ENCODE peak calls at places on chromosomes 13 and 19, in five cellular contexts. N is HCT116, G is transverse colon, E is upper lobe of left lung, T is stomach. Q is an unnamed sample.

GRCh38 chr19:54180691-54181091 is 7.7 kb upstream of the TMC4 start:
- DNase-seq in E (peak; percentile 81), G (no peak), N (no peak), T (no peak), Q (no peak)

GRCh38 chr13:47859129-47859528 is 141.9 kb downstream of the SUCLA2 start:
- DNase-seq in G (no peak), N (no peak), T (no peak), E (no peak), Q (no peak)

GRCh38 chr13:29935309-29935981 is 85.0 kb upstream of the UBL3 start:
- DNase-seq in E (no peak), T (peak; percentile 48), G (peak; percentile 51), N (no peak), Q (peak; percentile 50)

GRCh38 chr19:23283925-23284324 is 33.7 kb upstream of the ZNF724 start:
- DNase-seq in G (peak; percentile 74), N (peak; percentile 18), T (peak; percentile 50), E (no peak), Q (no peak)

GRCh38 chr13:112783135-112783945 is 93.5 kb downstream of the ATP11A start:
- DNase-seq in N (no peak), G (no peak), T (peak; percentile 23), E (no peak), Q (no peak)

GRCh38 chr13:27302643-27303262 is 32.1 kb downstream of the RASL11A start:
- DNase-seq in E (no peak), T (no peak), N (no peak), G (no peak), Q (no peak)

GRCh38 chr13:25874907-25875306 is 176.9 kb downstream of the SHISA2 start:
- DNase-seq in N (no peak), G (peak; percentile 26), E (no peak), T (no peak), Q (no peak)

GRCh38 chr13:72634859-72635258 is 92.6 kb downstream of the MZT1 start:
- DNase-seq in T (no peak), E (no peak), N (no peak), G (no peak), Q (no peak)

GRCh38 chr13:76854894-76855293 is 31.3 kb downstream of the KCTD12 start:
- DNase-seq in T (no peak), N (no peak), G (no peak), E (no peak), Q (no peak)

GRCh38 chr19:6800991-6801396 is 28.5 kb downstream of the VAV1 start:
- DNase-seq in G (no peak), T (no peak), E (no peak), N (peak; percentile 39), Q (no peak)

GRCh38 chr19:58229255-58229639 is 533 bp downstream of the ZNF544 start:
- DNase-seq in N (no peak), G (no peak), T (no peak), E (peak; percentile 58), Q (no peak)

GRCh38 chr19:15129856-15130580 is 22.8 kb downstream of the SYDE1 start:
- DNase-seq in T (no peak), N (peak; percentile 16), G (no peak), E (no peak), Q (no peak)

GRCh38 chr13:33452873-33453558 is 167.5 kb upstream of the STARD13 start:
- DNase-seq in G (no peak), T (no peak), E (no peak), N (no peak), Q (no peak)

GRCh38 chr19:51129716-51130115 is 5.0 kb downstream of the SIGLEC9 start:
- DNase-seq in G (no peak), E (no peak), N (no peak), T (no peak), Q (no peak)

GRCh38 chr19:31515931-31516330 is 166.7 kb upstream of the TSHZ3 start:
- DNase-seq in E (peak; percentile 38), T (no peak), G (no peak), N (no peak), Q (no peak)

GRCh38 chr13:99067160-99067985 is 89.5 kb upstream of the DOCK9 start:
- DNase-seq in N (peak; percentile 70), E (no peak), T (no peak), G (no peak), Q (no peak)

GRCh38 chr13:51523082-51523518 is 61.2 kb upstream of the WDFY2 start:
- DNase-seq in T (no peak), E (no peak), G (peak; percentile 12), N (no peak), Q (no peak)

GRCh38 chr13:75153834-75154233 is 328.1 kb downstream of the TBC1D4 start:
- DNase-seq in T (no peak), N (no peak), E (no peak), G (no peak), Q (no peak)

GRCh38 chr13:87678353-87678752 is 7.2 kb downstream of the SLITRK5 start:
- DNase-seq in T (no peak), G (no peak), E (no peak), N (no peak), Q (no peak)

GRCh38 chr19:19064811-19065745 is 1.3 kb downstream of the SLC25A42 start:
- DNase-seq in N (no peak), E (peak; percentile 76), T (no peak), G (peak; percentile 36), Q (no peak)

GRCh38 chr19:19315444-19315843 is 4.9 kb downstream of the SUGP1 start:
- DNase-seq in N (no peak), E (no peak), T (no peak), G (no peak), Q (no peak)

GRCh38 chr13:40344270-40345148 is 321.9 kb downstream of the FOXO1 start:
- DNase-seq in T (no peak), G (peak; percentile 38), N (no peak), E (no peak), Q (no peak)

GRCh38 chr13:89402211-89402610 is 1731.0 kb downstream of the SLITRK5 start:
- DNase-seq in T (no peak), N (no peak), G (no peak), E (no peak), Q (no peak)

DNA sequence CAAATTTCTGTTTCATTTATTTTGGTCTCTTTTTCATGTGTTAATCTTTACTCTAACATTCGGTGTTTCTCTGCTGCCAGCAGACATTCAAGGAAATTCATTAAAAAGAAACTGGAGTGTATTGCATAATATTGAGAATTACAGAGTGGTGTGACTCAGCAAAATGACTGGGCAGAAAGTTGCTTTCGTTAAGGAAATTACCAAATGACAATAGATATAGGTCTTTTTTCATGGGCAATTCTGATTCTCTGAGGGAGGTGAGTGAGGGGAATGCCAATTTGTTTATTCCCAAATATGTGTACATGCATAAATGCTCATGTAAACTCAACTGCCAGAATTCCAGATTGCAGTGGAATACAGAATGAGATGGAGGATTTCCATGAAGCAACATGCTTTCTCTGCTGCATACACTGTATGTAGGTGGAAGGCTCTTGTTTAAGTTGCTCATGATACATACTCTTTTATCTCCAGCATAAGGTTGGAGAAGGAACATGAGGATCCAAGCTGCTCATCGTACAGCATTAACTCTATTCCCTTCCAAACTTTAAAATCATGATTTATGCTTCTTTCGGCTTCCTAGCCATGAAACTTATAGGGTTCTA is 1730.1 kb downstream of the SLITRK5 start:
- DNase-seq in G (no peak), T (no peak), E (no peak), N (no peak), Q (no peak)
- TF ChIP-seq POLR2AphosphoS5 in G (no peak), T (no peak), E (no peak), N (no peak), Q (no peak)

GRCh38 chr19:310781-311496 is 19.7 kb upstream of the PLPP2 start:
- DNase-seq in G (no peak), E (no peak), T (peak; percentile 18), N (no peak), Q (no peak)
- TF ChIP-seq POLR2AphosphoS5 in G (no peak), E (no peak), T (no peak), N (no peak), Q (no peak)

DNA sequence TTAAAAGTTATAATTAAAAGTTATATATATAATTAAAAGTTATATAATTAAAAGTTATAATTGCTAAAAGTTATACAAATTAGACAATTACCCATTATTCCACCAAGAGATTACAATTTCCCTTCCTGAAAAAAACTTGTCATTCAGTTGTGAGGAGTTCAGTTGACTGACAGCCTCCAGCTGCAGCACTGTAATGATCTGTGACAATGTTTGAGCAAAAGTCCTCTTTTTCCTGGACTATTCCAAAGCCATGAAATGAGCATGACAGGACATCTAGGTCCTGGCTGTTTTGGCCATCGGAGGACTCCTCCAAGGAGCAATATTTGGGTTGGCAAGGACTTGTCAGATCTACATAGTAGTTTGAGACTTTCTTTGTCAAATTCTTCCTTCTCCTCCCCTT is 258.7 kb upstream of the EDNRB start:
- DNase-seq in G (no peak), N (no peak), E (no peak), T (no peak), Q (no peak)
- TF ChIP-seq POLR2AphosphoS5 in G (no peak), N (no peak), E (no peak), T (no peak), Q (no peak)

GRCh38 chr19:36114763-36115452 is at the start of gene POLR2I:
- DNase-seq in G (peak; percentile 99), N (peak; percentile 99), E (peak; percentile 97), T (peak; percentile 99), Q (peak; percentile 97)
- TF ChIP-seq POLR2AphosphoS5 in G (peak; percentile 96), N (peak; percentile 84), E (peak; percentile 39), T (peak; percentile 84), Q (peak; percentile 42)

DNA sequence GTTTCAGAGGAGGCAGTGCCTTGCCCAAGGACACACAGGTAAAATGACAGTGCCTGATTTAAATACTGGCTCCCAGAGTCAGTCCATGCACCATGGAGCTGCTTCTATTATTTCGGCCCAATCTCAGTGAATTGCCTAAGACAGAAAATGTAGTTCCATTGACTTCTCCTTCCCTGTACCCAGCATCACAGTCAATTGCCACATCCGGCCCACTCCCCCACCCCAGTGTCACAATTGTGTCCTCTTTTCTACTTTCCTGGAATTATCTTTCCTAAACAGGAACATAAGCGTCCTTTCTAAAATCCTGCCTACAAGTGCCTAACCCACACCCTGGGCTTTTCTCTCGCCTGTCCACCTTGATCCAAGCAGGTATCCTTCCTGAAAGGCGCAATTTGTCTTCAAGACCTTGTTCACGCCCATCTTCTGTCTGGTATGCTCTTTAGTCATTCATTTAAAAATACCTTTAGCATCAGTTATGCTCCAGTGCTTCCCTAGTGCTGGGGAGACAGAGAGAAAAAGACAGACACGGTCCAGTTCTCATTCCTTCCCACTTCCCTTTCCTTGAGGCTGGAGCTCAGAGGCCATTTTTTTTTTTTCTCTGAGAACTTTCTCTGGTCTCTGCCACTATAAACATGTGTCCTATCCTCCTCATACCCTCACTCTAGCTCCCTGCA is 411.4 kb downstream of the LIG4 start:
- DNase-seq in E (no peak), T (no peak), G (no peak), N (no peak), Q (no peak)
- TF ChIP-seq POLR2AphosphoS5 in E (no peak), T (no peak), G (no peak), N (no peak), Q (no peak)

GRCh38 chr19:4457654-4458406 is at the start of gene UBXN6:
- DNase-seq in G (peak; percentile 98), E (peak; percentile 96), T (peak; percentile 98), N (peak; percentile 92), Q (peak; percentile 98)

GRCh38 chr19:4454952-4455738 is 2.4 kb downstream of the UBXN6 start:
- DNase-seq in G (no peak), E (peak; percentile 73), T (no peak), N (no peak), Q (no peak)

GRCh38 chr19:4455742-4456565 is 1.6 kb downstream of the UBXN6 start:
- DNase-seq in T (no peak), N (no peak), G (peak; percentile 48), E (no peak), Q (peak; percentile 32)

GRCh38 chr19:4456843-4457653 is 546 bp downstream of the UBXN6 start:
- DNase-seq in N (no peak), E (no peak), T (peak; percentile 41), G (peak; percentile 47), Q (peak; percentile 66)

GRCh38 chr19:4456566-4456842 is 1.1 kb downstream of the UBXN6 start:
- DNase-seq in G (peak; percentile 36), T (no peak), N (no peak), E (no peak), Q (peak; percentile 26)
- TF ChIP-seq POLR2AphosphoS5 in G (no peak), T (no peak), N (no peak), E (no peak), Q (no peak)